ENCODE peak calls at places on chromosomes 2 and 18, in seven cellular contexts. C is neuronal stem cell, T is hepatocyte, M is ovary, E is HL-60, F is IMR-90, W is coronary artery. Q is an unnamed sample.

GRCh38 chr2:144389151-144389929 is 130.6 kb downstream of the ZEB2 start:
- DNase-seq in C (no peak), T (peak; percentile 17), M (no peak), E (no peak), F (no peak), W (no peak), Q (no peak)

GRCh38 chr18:26164571-26164970 is 30.9 kb downstream of the PSMA8 start:
- DNase-seq in C (no peak), T (no peak), M (no peak), E (no peak), F (no peak), W (no peak), Q (no peak)

GRCh38 chr18:26421503-26421902 is 126.8 kb downstream of the KCTD1 start:
- DNase-seq in C (no peak), T (no peak), M (no peak), E (no peak), F (no peak), W (no peak), Q (no peak)

GRCh38 chr18:32910694-32911296 is 138.0 kb upstream of the KLHL14 start:
- DNase-seq in C (no peak), T (no peak), M (no peak), E (no peak), F (no peak), W (no peak), Q (no peak)

GRCh38 chr2:100106460-100106859 is 35.9 kb downstream of the AFF3 start:
- DNase-seq in C (no peak), T (peak; percentile 13), M (peak; percentile 67), E (no peak), F (peak; percentile 45), W (no peak), Q (peak; percentile 67)

GRCh38 chr2:112626604-112627059 is 19.1 kb upstream of the SLC20A1 start:
- DNase-seq in C (no peak), T (peak; percentile 65), M (no peak), E (peak; percentile 70), F (peak; percentile 68), W (peak; percentile 78), Q (peak; percentile 44)

GRCh38 chr2:2898744-2899143 is 478.9 kb downstream of the EIPR1 start:
- DNase-seq in C (no peak), T (no peak), M (no peak), E (no peak), F (no peak), W (peak; percentile 22), Q (no peak)

GRCh38 chr2:218962859-218963492 is 3.5 kb downstream of the CDK5R2 start:
- DNase-seq in C (peak; percentile 94), T (peak; percentile 84), M (peak; percentile 42), E (no peak), F (peak; percentile 73), W (no peak), Q (peak; percentile 25)

GRCh38 chr2:29689666-29690065 is 231.7 kb downstream of the ALK start:
- DNase-seq in C (no peak), T (no peak), M (no peak), E (no peak), F (no peak), W (no peak), Q (no peak)

GRCh38 chr2:143513081-143513480 is 383.9 kb downstream of the ARHGAP15 start:
- DNase-seq in C (peak; percentile 24), T (peak; percentile 60), M (peak; percentile 36), E (no peak), F (peak; percentile 75), W (no peak), Q (peak; percentile 17)

GRCh38 chr2:149365826-149366583 is 35.6 kb downstream of the LYPD6 start:
- DNase-seq in C (no peak), T (peak; percentile 13), M (no peak), E (no peak), F (peak; percentile 4), W (no peak), Q (no peak)

GRCh38 chr2:156321243-156321904 is 11.1 kb downstream of the NR4A2 start:
- DNase-seq in C (peak; percentile 23), T (no peak), M (no peak), E (no peak), F (no peak), W (no peak), Q (no peak)

GRCh38 chr18:29147944-29148343 is 971.0 kb upstream of the CDH2 start:
- DNase-seq in C (no peak), T (peak; percentile 19), M (no peak), E (peak; percentile 18), F (peak; percentile 85), W (no peak), Q (no peak)

GRCh38 chr2:224379986-224380385 is 21.9 kb downstream of the FAM124B start:
- DNase-seq in C (no peak), T (no peak), M (no peak), E (no peak), F (no peak), W (no peak), Q (no peak)

GRCh38 chr18:74895686-74896085 is 298.0 kb downstream of the ZNF407 start:
- DNase-seq in C (no peak), T (no peak), M (no peak), E (no peak), F (peak; percentile 70), W (no peak), Q (no peak)

GRCh38 chr2:221166283-221166682 is 405.8 kb downstream of the EPHA4 start:
- DNase-seq in C (no peak), T (no peak), M (no peak), E (no peak), F (peak; percentile 26), W (no peak), Q (no peak)

GRCh38 chr2:207163815-207164747 is 1.7 kb downstream of the KLF7 start:
- DNase-seq in C (no peak), T (peak; percentile 40), M (peak; percentile 28), E (peak; percentile 41), F (peak; percentile 48), W (peak; percentile 87), Q (peak; percentile 73)

GRCh38 chr2:14778015-14778414 is 145.5 kb downstream of the LRATD1 start:
- DNase-seq in C (no peak), T (no peak), M (no peak), E (no peak), F (peak; percentile 41), W (no peak), Q (no peak)

GRCh38 chr2:104872866-104873688 is 19.2 kb downstream of the POU3F3 start:
- DNase-seq in C (peak; percentile 62), T (peak; percentile 83), M (peak; percentile 18), E (peak; percentile 70), F (peak; percentile 37), W (no peak), Q (no peak)

GRCh38 chr2:226799976-226800940 is 638 bp upstream of the IRS1 start:
- DNase-seq in C (no peak), T (peak; percentile 63), M (peak; percentile 73), E (no peak), F (peak; percentile 23), W (peak; percentile 78), Q (peak; percentile 73)

DNA sequence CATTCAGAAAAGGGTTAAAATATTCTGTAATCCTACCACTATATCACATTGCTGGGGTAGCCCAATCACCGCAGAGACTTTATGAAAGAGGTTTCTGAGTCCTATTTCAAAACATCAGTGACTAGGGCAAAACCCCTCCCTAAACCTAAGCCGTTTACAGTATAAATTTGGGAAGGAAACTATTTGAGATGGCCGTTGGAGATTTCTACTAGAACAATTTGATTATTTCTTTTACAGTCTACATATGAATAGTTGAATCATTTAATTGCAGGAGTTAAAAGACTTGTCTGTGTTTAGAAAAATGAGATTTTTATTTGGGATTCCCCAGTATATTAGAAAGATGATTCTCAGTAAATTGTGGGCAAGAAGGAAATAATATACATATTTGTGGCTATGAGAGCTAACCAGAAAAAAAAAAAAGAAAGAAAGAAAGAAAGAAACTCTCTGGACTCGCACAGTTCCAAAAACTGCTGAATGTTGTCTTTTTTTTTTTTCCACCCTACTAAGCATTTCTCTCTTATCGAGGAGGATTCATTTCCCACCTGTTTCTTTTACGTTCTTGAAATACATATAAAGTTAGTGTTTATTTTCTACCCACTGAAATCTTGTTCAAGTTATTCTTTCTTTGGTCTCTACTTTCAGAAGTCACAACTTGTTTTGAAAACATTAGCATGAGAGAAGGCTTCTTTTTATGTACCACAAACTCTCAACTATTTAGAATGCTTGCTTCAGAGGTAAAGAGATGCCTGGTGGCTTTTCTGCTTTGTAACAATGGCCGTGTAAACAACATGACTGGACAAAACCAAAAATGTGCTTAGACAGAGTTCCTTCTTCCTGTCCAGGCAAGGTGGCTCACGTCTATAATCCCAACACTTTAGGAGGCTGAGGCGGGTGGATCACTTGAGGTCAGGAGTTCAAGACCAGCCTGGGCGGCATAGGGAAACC is 65.9 kb downstream of the BCL2 start:
- DNase-seq in C (no peak), T (no peak), M (no peak), E (peak; percentile 89), F (peak; percentile 44), W (no peak), Q (no peak)
- H3K27ac ChIP-seq in C (no peak overlapping the region), T (peak overlapping the region; percentile 38), M (no peak overlapping the region), E (peak overlapping the region; percentile 92), F (no peak overlapping the region), W (no peak overlapping the region), Q (peak overlapping the region; percentile 5)

GRCh38 chr18:36185901-36186460 is 1.3 kb upstream of the MOCOS start:
- DNase-seq in C (no peak), T (no peak), M (no peak), E (no peak), F (no peak), W (no peak), Q (no peak)
- H3K27ac ChIP-seq in C (no peak overlapping the region), T (no peak overlapping the region), M (no peak overlapping the region), E (no peak overlapping the region), F (no peak overlapping the region), W (no peak overlapping the region), Q (no peak overlapping the region)

DNA sequence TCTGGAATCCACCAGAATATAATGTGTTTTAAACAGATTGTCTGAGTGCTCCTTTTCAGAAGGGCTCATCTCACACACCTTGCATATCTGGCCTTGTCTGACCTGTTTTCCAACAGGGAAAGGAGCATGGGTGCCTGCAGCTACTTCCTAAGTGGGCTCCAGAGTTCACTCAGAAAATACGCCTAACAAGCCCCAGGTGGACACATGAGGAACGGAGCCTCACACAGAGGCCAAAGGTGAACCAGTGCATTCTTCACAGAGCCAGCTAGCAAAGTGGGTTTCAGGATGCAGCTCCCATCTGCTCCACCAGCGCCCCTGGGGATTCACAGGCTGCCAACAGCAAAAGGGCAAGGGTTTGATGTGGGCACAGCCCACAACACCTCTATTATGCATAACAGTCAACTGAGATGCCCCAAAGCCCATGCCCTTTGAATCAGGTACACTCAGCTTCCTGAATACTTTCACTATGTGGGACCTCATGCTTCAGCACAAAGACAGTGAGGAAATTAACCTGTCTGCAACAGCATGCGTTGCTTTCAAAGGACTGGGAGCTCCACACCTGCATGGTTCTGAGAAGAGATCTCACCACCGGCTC is 86.6 kb downstream of the CCBE1 start:
- DNase-seq in C (no peak), T (no peak), M (no peak), E (no peak), F (no peak), W (no peak), Q (no peak)
- H3K27ac ChIP-seq in C (no peak overlapping the region), T (no peak overlapping the region), M (no peak overlapping the region), E (no peak overlapping the region), F (no peak overlapping the region), W (no peak overlapping the region), Q (no peak overlapping the region)

DNA sequence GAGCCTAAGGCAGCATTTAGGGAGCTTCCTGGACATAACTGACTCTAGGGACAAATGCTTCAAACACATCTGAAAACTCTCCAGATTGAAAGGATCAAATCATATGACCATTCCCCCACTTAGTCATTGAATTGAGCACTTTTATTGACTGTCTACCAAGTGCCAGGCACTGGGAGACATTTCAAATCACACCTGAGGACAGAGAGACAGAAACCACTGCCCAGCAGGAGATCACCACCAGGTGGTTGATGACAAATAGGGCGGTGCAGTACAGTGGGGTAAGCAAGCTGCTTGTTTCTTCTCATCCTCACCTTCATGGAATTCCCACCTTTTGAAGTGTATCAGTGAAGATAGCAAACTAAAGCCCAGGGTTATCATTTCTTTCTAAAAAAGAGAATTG is 19.0 kb upstream of the CXCR4 start:
- DNase-seq in C (no peak), T (no peak), M (no peak), E (no peak), F (no peak), W (no peak), Q (no peak)
- H3K27ac ChIP-seq in C (no peak overlapping the region), T (no peak overlapping the region), M (no peak overlapping the region), E (peak overlapping the region; percentile 83), F (no peak overlapping the region), W (no peak overlapping the region), Q (no peak overlapping the region)